ENCODE peak calls at places on chromosomes 13 and 19, in five cellular contexts. L, N, K, C and S are unnamed samples.

GRCh38 chr13:103883152-103883551 is 816.9 kb upstream of the SLC10A2 start:
- DNase-seq in L (peak; percentile 69), N (peak; percentile 74), K (no peak), C (peak; percentile 88), S (peak; percentile 96)

GRCh38 chr13:101946411-101946810 is 455.4 kb downstream of the FGF14 start:
- DNase-seq in L (no peak), N (no peak), K (no peak), C (no peak), S (no peak)

GRCh38 chr19:1220452-1221037 is 15.0 kb downstream of the STK11 start:
- DNase-seq in L (no peak), N (no peak), K (no peak), C (no peak), S (no peak)

GRCh38 chr19:11286312-11286974 is 9.5 kb upstream of the TSPAN16 start:
- DNase-seq in L (peak; percentile 65), N (peak; percentile 22), K (no peak), C (peak; percentile 31), S (no peak)

GRCh38 chr13:110600261-110600819 is 15.0 kb upstream of the NAXD start:
- DNase-seq in L (no peak), N (no peak), K (no peak), C (no peak), S (no peak)

GRCh38 chr13:72489751-72490150 is 237.7 kb downstream of the MZT1 start:
- DNase-seq in L (no peak), N (no peak), K (no peak), C (no peak), S (no peak)

GRCh38 chr19:50626011-50626410 is 13.7 kb downstream of the SYT3 start:
- DNase-seq in L (no peak), N (no peak), K (no peak), C (no peak), S (no peak)

GRCh38 chr13:77492982-77493381 is 42.5 kb upstream of the SCEL start:
- DNase-seq in L (no peak), N (no peak), K (no peak), C (peak; percentile 19), S (no peak)

GRCh38 chr13:25371608-25372274 is at the start of gene ATP8A2:
- DNase-seq in L (no peak), N (no peak), K (no peak), C (no peak), S (no peak)

GRCh38 chr13:98143157-98143553 is 261 bp downstream of the FARP1 start:
- DNase-seq in L (no peak), N (peak; percentile 49), K (no peak), C (no peak), S (no peak)

GRCh38 chr13:25930655-25931054 is 121.2 kb downstream of the SHISA2 start:
- DNase-seq in L (no peak), N (no peak), K (no peak), C (no peak), S (no peak)

GRCh38 chr13:48155850-48156249 is 60.9 kb upstream of the MED4 start:
- DNase-seq in L (no peak), N (no peak), K (peak; percentile 41), C (peak; percentile 79), S (peak; percentile 45)

GRCh38 chr19:10095948-10096614 is 6.4 kb downstream of the ANGPTL6 start:
- DNase-seq in L (peak; percentile 90), N (peak; percentile 80), K (peak; percentile 47), C (peak; percentile 91), S (peak; percentile 81)

GRCh38 chr19:49408816-49409440 is 14.3 kb downstream of the PTH2 start:
- DNase-seq in L (no peak), N (no peak), K (no peak), C (no peak), S (no peak)

GRCh38 chr13:30256713-30257432 is 50.5 kb downstream of the KATNAL1 start:
- DNase-seq in L (no peak), N (no peak), K (no peak), C (peak; percentile 58), S (peak; percentile 33)

GRCh38 chr19:29836409-29836825 is 24.6 kb downstream of the CCNE1 start:
- DNase-seq in L (no peak), N (no peak), K (no peak), C (no peak), S (no peak)

GRCh38 chr19:13082192-13083007 is 20.3 kb downstream of the LYL1 start:
- DNase-seq in L (no peak), N (peak; percentile 73), K (no peak), C (peak; percentile 56), S (peak; percentile 82)

GRCh38 chr19:15430526-15431120 is 11.8 kb upstream of the AKAP8L start:
- DNase-seq in L (no peak), N (no peak), K (no peak), C (no peak), S (no peak)

GRCh38 chr19:51359294-51359693 is 6.9 kb downstream of the ETFB start:
- DNase-seq in L (no peak), N (no peak), K (no peak), C (peak; percentile 93), S (peak; percentile 87)

GRCh38 chr13:65789815-65790214 is 1440.3 kb downstream of the PCDH9 start:
- DNase-seq in L (no peak), N (no peak), K (no peak), C (peak; percentile 3), S (peak; percentile 13)

GRCh38 chr13:44263920-44264610 is 109.6 kb upstream of the SERP2 start:
- DNase-seq in L (no peak), N (peak; percentile 45), K (no peak), C (peak; percentile 52), S (peak; percentile 62)

GRCh38 chr13:27039171-27039701 is 132.4 kb downstream of the USP12 start:
- DNase-seq in L (no peak), N (no peak), K (no peak), C (no peak), S (no peak)

GRCh38 chr19:14054721-14055120 is 7.2 kb downstream of the PALM3 start:
- DNase-seq in L (no peak), N (no peak), K (no peak), C (no peak), S (no peak)

GRCh38 chr13:24911135-24911524 is 147.2 kb downstream of the RNF17 start:
- DNase-seq in L (no peak), N (no peak), K (peak; percentile 19), C (peak; percentile 52), S (peak; percentile 72)

GRCh38 chr13:51091839-51092238 is 19.2 kb downstream of the C13orf42 start:
- DNase-seq in L (no peak), N (no peak), K (no peak), C (no peak), S (no peak)

GRCh38 chr19:1068111-1069001 is 1.4 kb downstream of the ARHGAP45 start:
- DNase-seq in L (peak; percentile 77), N (peak; percentile 47), K (no peak), C (no peak), S (no peak)

GRCh38 chr13:105940882-105941281 is 594.6 kb downstream of the EFNB2 start:
- DNase-seq in L (no peak), N (no peak), K (no peak), C (no peak), S (no peak)

GRCh38 chr19:53365899-53366493 is 491 bp downstream of the ZNF525 start:
- DNase-seq in L (peak; percentile 27), N (no peak), K (no peak), C (no peak), S (no peak)

GRCh38 chr13:75079226-75079625 is 402.7 kb downstream of the TBC1D4 start:
- DNase-seq in L (no peak), N (no peak), K (no peak), C (peak; percentile 6), S (peak; percentile 34)

GRCh38 chr19:8592231-8593009 is 15.2 kb upstream of the MYO1F start:
- DNase-seq in L (peak; percentile 92), N (peak; percentile 99), K (no peak), C (peak; percentile 96), S (peak; percentile 94)
- H3K4me3 ChIP-seq in L (peak overlapping the region; percentile 48), N (peak overlapping the region; percentile 42), K (peak overlapping the region; percentile 15), C (peak overlapping the region; percentile 51), S (peak overlapping the region; percentile 68)

GRCh38 chr13:33723365-33723764 is 94.6 kb upstream of the RFC3 start:
- DNase-seq in L (no peak), N (no peak), K (no peak), C (peak; percentile 54), S (peak; percentile 33)

GRCh38 chr13:33725340-33725739 is 92.6 kb upstream of the RFC3 start:
- DNase-seq in L (no peak), N (no peak), K (no peak), C (no peak), S (no peak)

GRCh38 chr13:33723772-33724435 is 94.0 kb upstream of the RFC3 start:
- DNase-seq in L (peak; percentile 79), N (peak; percentile 84), K (peak; percentile 66), C (peak; percentile 94), S (peak; percentile 88)

GRCh38 chr13:33722216-33722900 is 95.6 kb upstream of the RFC3 start:
- DNase-seq in L (no peak), N (no peak), K (no peak), C (peak; percentile 42), S (peak; percentile 37)

GRCh38 chr13:33721719-33722118 is 96.2 kb upstream of the RFC3 start:
- DNase-seq in L (no peak), N (no peak), K (no peak), C (peak; percentile 73), S (peak; percentile 79)
- H3K4me3 ChIP-seq in L (no peak overlapping the region), N (no peak overlapping the region), K (no peak overlapping the region), C (no peak overlapping the region), S (no peak overlapping the region)

DNA sequence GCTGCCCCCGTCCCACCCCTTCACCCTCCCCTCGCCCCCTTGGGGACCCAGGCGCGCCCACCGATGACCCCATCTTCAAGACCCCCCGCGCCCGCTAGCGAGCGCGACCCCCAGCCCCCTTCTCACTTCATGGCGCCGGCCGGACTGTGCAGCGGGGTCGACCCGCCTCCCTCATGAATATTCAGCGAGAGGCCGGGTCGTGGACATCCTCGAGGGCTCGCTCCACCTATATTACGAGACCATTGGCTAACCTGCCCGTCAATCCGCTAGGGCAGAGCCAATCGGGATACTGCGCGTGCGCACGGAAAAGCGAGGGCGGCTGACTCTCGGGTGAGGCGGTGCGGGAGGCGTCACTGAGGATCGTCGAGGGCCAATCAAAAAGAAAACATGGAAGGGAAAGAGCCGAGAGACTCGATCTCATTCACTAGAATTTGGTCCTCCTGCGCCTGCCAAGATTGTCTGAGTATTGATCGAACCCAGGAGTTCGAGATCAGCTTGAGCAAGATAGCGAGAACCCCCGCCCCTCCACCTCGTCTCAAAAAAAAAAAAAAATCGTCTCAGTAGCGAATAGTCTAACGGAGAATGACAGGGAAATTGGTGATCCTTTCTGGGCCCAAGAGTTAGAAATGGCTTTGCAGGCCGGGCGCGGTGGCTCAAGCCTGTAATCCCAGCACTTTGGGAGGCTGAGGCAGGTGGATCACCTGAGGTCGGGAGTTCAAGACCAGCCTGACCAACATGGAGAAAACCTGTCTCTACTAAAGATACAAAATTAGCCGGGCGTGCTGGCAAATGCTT is at the start of gene ERCC2:
- DNase-seq in L (peak; percentile 99), N (peak; percentile 99), K (peak; percentile 98), C (peak; percentile 99), S (peak; percentile 99)
- H3K4me3 ChIP-seq in L (peak within 1 kb of the TSS; percentile 90), N (peak within 1 kb of the TSS; percentile 65), K (peak within 1 kb of the TSS; percentile 86), C (peak within 1 kb of the TSS; percentile 86), S (peak within 1 kb of the TSS; percentile 82)

GRCh38 chr19:3285647-3286176 is 61.3 kb downstream of the CELF5 start:
- DNase-seq in L (no peak), N (no peak), K (no peak), C (no peak), S (no peak)
- H3K4me3 ChIP-seq in L (peak overlapping the region; percentile 4), N (no peak overlapping the region), K (no peak overlapping the region), C (peak overlapping the region; percentile 18), S (peak overlapping the region; percentile 22)

GRCh38 chr13:94968040-94968756 is 255.9 kb upstream of the SOX21 start:
- DNase-seq in L (no peak), N (no peak), K (no peak), C (peak; percentile 4), S (peak; percentile 12)
- H3K4me3 ChIP-seq in L (peak overlapping the region; percentile 32), N (no peak overlapping the region), K (no peak overlapping the region), C (peak overlapping the region; percentile 37), S (peak overlapping the region; percentile 73)